ENCODE peak calls at places on chromosomes 4 and X, in four cellular contexts. B is Karpas-422; N is CD4-positive, alpha-beta memory T cell; L is endodermal cell. W is an unnamed sample.

GRCh38 chr4:100510551-100510950 is 7.3 kb downstream of the EMCN start:
- DNase-seq in L (no peak), B (no peak), N (no peak), W (no peak)

GRCh38 chr4:164068392-164068791 is 573.9 kb downstream of the TMA16 start:
- DNase-seq in B (no peak), N (no peak), L (no peak), W (no peak)

GRCh38 chr4:86449746-86450145 is 89.9 kb upstream of the MAPK10 start:
- DNase-seq in B (no peak), L (no peak), N (no peak), W (no peak)

GRCh38 chr4:105786748-105787147 is 78.2 kb downstream of the GSTCD start:
- DNase-seq in B (no peak), N (no peak), L (no peak), W (no peak)

GRCh38 chr4:162841769-162842168 is 324.9 kb downstream of the NAF1 start:
- DNase-seq in L (no peak), B (no peak), N (no peak), W (no peak)

GRCh38 chr4:66430856-66431255 is 760.6 kb upstream of the EPHA5 start:
- DNase-seq in L (peak; percentile 61), B (no peak), N (no peak), W (no peak)

GRCh38 chrX:25068340-25068739 is 52.6 kb upstream of the ARX start:
- DNase-seq in N (no peak), L (no peak), B (no peak), W (no peak)

GRCh38 chr4:42768125-42768748 is 111.3 kb upstream of the ATP8A1 start:
- DNase-seq in N (no peak), L (peak; percentile 85), B (peak; percentile 69), W (no peak)

GRCh38 chr4:47391256-47391655 is 72.2 kb downstream of the COMMD8 start:
- DNase-seq in N (no peak), L (no peak), B (no peak), W (no peak)

GRCh38 chr4:82797591-82798081 is 960 bp downstream of the SCD5 start:
- DNase-seq in B (no peak), N (no peak), L (peak; percentile 81), W (peak; percentile 73)

GRCh38 chrX:119186763-119187162 is 49.3 kb upstream of the PGRMC1 start:
- DNase-seq in N (no peak), B (no peak), L (no peak), W (no peak)

GRCh38 chr4:171834640-171835039 is 21.4 kb downstream of the GALNTL6 start:
- DNase-seq in B (no peak), L (no peak), N (no peak), W (no peak)

GRCh38 chrX:117972681-117973080 is 143.9 kb downstream of the KLHL13 start:
- DNase-seq in L (peak; percentile 39), N (no peak), B (no peak), W (no peak)

GRCh38 chrX:2391869-2392606 is 108.7 kb downstream of the DHRSX start:
- DNase-seq in B (peak; percentile 28), N (no peak), L (peak; percentile 94), W (no peak)

GRCh38 chr4:118398226-118399090 is 45.7 kb upstream of the PRSS12 start:
- DNase-seq in N (no peak), B (no peak), L (no peak), W (no peak)

GRCh38 chr4:124279741-124280140 is 432.8 kb downstream of the ANKRD50 start:
- DNase-seq in N (no peak), L (no peak), B (no peak), W (no peak)

GRCh38 chrX:110414679-110415439 is 56.2 kb downstream of the RTL9 start:
- DNase-seq in N (no peak), B (no peak), L (no peak), W (no peak)

GRCh38 chrX:141467442-141467841 is 117.1 kb downstream of the SPANXA1 start:
- DNase-seq in L (peak; percentile 38), B (no peak), N (no peak), W (no peak)

GRCh38 chr4:5887361-5888221 is 5.3 kb downstream of the CRMP1 start:
- DNase-seq in B (peak; percentile 32), L (peak; percentile 83), N (no peak), W (no peak)

GRCh38 chr4:104451573-104451972 is 43.1 kb downstream of the CXXC4 start:
- DNase-seq in L (no peak), B (no peak), N (no peak), W (no peak)

GRCh38 chr4:102772738-102773340 is 12.1 kb upstream of the MANBA start:
- DNase-seq in L (no peak), N (no peak), B (no peak), W (no peak)

GRCh38 chrX:45164021-45164621 is 36.6 kb downstream of the DIPK2B start:
- DNase-seq in L (no peak), B (no peak), N (no peak), W (peak; percentile 42)

GRCh38 chr4:175789632-175790031 is 22.4 kb downstream of the GPM6A start:
- DNase-seq in N (no peak), B (no peak), L (no peak), W (no peak)

GRCh38 chrX:65596270-65596669 is 61.7 kb upstream of the LAS1L start:
- DNase-seq in B (no peak), L (no peak), N (peak; percentile 84), W (no peak)

GRCh38 chr4:1610791-1611500 is 73.2 kb downstream of the FAM53A start:
- DNase-seq in N (no peak), B (no peak), L (no peak), W (no peak)

GRCh38 chrX:135425566-135425965 is 3.8 kb downstream of the SMIM10L2A start:
- DNase-seq in L (no peak), B (no peak), N (no peak), W (no peak)

GRCh38 chr4:15832523-15833451 is 54.7 kb downstream of the CD38 start:
- DNase-seq in B (no peak), N (no peak), L (no peak), W (no peak)

GRCh38 chrX:49166914-49167739 is 4.6 kb downstream of the MAGIX start:
- DNase-seq in B (peak; percentile 65), L (peak; percentile 53), N (peak; percentile 89), W (peak; percentile 52)

GRCh38 chr4:26235500-26235899 is 85.3 kb upstream of the RBPJ start:
- DNase-seq in B (no peak), N (no peak), L (no peak), W (no peak)

GRCh38 chr4:158496030-158496741 is 25.5 kb upstream of the RXFP1 start:
- DNase-seq in B (peak; percentile 85), L (peak; percentile 91), N (no peak), W (peak; percentile 37)

GRCh38 chr4:119726505-119726904 is 97.9 kb upstream of the PDE5A start:
- DNase-seq in L (no peak), B (no peak), N (no peak), W (no peak)

GRCh38 chr4:7103031-7103598 is 35.3 kb upstream of the GRPEL1 start:
- DNase-seq in B (peak; percentile 94), L (peak; percentile 96), N (peak; percentile 82), W (peak; percentile 90)

GRCh38 chr4:74223801-74224200 is 65.9 kb downstream of the MTHFD2L start:
- DNase-seq in B (peak; percentile 37), L (no peak), N (no peak), W (no peak)

GRCh38 chr4:31461425-31461824 is 741.3 kb downstream of the PCDH7 start:
- DNase-seq in L (no peak), B (no peak), N (no peak), W (no peak)

DNA sequence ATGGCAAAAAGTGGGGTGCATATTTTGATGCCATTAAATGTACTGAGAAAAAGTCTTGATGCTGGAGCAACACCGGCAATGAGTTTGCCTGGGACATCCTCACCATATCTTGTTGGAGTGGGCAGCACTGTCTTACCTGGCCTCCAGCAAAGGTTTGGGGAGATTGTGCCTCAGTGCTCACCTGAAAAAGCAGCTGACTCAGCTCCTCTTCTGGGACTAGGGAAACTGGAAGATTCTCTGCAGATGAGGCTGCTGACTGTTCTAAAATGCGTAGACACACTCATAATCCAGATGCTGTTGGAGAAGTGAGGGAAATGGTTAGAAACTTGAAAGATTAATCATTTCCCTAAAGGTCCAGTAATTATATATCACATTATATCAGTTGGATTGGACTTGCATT is 593.7 kb upstream of the HS3ST1 start:
- DNase-seq in N (no peak), B (no peak), L (no peak), W (no peak)
- H3K27ac ChIP-seq in N (no peak overlapping the region), B (no peak overlapping the region), L (no peak overlapping the region), W (no peak overlapping the region)

DNA sequence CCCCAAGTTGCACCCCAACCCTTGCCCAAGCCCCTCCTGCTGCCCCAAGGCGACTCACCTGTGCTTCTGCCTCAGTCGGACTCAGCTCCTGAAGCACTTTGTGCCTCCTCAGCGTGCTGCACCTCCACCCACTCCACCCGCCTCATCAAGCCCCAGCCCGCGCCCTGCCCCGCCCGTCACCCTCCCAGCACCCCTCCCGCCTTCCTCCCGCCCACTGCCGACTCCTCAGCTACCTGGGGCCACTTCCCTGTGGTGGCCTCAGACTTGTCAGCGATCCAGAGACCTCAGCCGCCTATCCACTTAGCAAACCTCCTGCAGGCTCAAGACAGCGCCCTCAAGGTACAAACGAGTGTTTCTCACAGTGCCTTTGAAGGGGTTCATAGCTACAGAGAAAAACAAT is 19.6 kb upstream of the IQCM start:
- DNase-seq in B (no peak), N (peak; percentile 33), L (peak; percentile 54), W (no peak)
- H3K4me3 ChIP-seq in B (no peak overlapping the region), N (no peak overlapping the region), L (no peak overlapping the region), W (no peak overlapping the region)

GRCh38 chrX:13752646-13753045 is 18.1 kb downstream of the OFD1 start:
- DNase-seq in B (peak; percentile 79), N (no peak), L (no peak), W (no peak)

GRCh38 chrX:13755254-13755653 is 20.7 kb downstream of the OFD1 start:
- DNase-seq in N (peak; percentile 38), L (no peak), B (no peak), W (no peak)

GRCh38 chrX:13759152-13759718 is 24.7 kb downstream of the OFD1 start:
- DNase-seq in B (peak; percentile 83), N (no peak), L (no peak), W (no peak)

GRCh38 chrX:13754765-13755164 is 20.2 kb downstream of the OFD1 start:
- DNase-seq in L (no peak), N (no peak), B (no peak), W (no peak)

GRCh38 chrX:13756381-13756780 is 21.8 kb downstream of the OFD1 start:
- DNase-seq in B (no peak), L (no peak), N (no peak), W (no peak)
- H3K4me1 ChIP-seq in B (peaks cover 79% of the 10 kb centered on the region), L (no peaks in the 10 kb centered on the region), N (peaks cover 12% of the 10 kb centered on the region), W (no peaks in the 10 kb centered on the region)

GRCh38 chr4:69096111-69096656 is at the start of gene UGT2B7:
- DNase-seq in B (no peak), L (no peak), N (no peak), W (no peak)

GRCh38 chr4:69095301-69095731 is 958 bp upstream of the UGT2B7 start:
- DNase-seq in L (no peak), N (no peak), B (no peak), W (no peak)

GRCh38 chr4:69098470-69098869 is 2.2 kb downstream of the UGT2B7 start:
- DNase-seq in L (no peak), B (no peak), N (no peak), W (peak; percentile 8)

GRCh38 chr4:69099910-69100309 is 3.6 kb downstream of the UGT2B7 start:
- DNase-seq in N (no peak), L (no peak), B (no peak), W (no peak)

GRCh38 chr4:69096810-69097209 is 536 bp downstream of the UGT2B7 start:
- DNase-seq in N (no peak), L (no peak), B (no peak), W (no peak)
- H3K27ac ChIP-seq in N (no peak overlapping the region), L (no peak overlapping the region), B (no peak overlapping the region), W (peak overlapping the region; percentile 40)

W was measured in pancreas.